ENCODE peak calls at places on chromosomes 2 and 18, in six cellular contexts. X is ovary; F is NCI-H2171 treated with DMSO at 0.1 percent for 48 hours; N is NCI-H2081; S is HEK293T; B is activated effector memory CD4-positive, alpha-beta T cell treated with Interleukin-2 at 50 U/mL for 16 hours. J is an unnamed sample.
A peak's percentile ranks its signal among the peaks of the same experiment; 100 is the strongest.

GRCh38 chr18:28078298-28078697 is 98.6 kb downstream of the CDH2 start:
- DNase-seq in X (no peak), F (no peak), N (no peak), S (no peak), B (no peak), J (no peak)

GRCh38 chr2:126635281-126635680 is 20.7 kb upstream of the GYPC start:
- DNase-seq in X (no peak), F (peak; percentile 58), N (no peak), S (no peak), B (no peak), J (no peak)

GRCh38 chr2:95356821-95357700 is 45.4 kb upstream of the FAHD2A start:
- DNase-seq in X (no peak), F (no peak), N (no peak), S (no peak), B (no peak), J (no peak)

GRCh38 chr18:57630759-57631660 is 9.4 kb upstream of the NARS1 start:
- DNase-seq in X (no peak), F (no peak), N (no peak), S (no peak), B (no peak), J (peak; percentile 19)

GRCh38 chr2:174535083-174535482 is 48.3 kb upstream of the GPR155 start:
- DNase-seq in X (no peak), F (peak; percentile 76), N (no peak), S (no peak), B (no peak), J (no peak)

GRCh38 chr18:71809711-71810110 is 734.4 kb downstream of the CBLN2 start:
- DNase-seq in X (no peak), F (no peak), N (no peak), S (no peak), B (no peak), J (no peak)

GRCh38 chr2:12918841-12919445 is 202.2 kb downstream of the TRIB2 start:
- DNase-seq in X (peak; percentile 71), F (no peak), N (no peak), S (no peak), B (no peak), J (no peak)

GRCh38 chr18:62898359-62898758 is 183.0 kb downstream of the PHLPP1 start:
- DNase-seq in X (no peak), F (no peak), N (no peak), S (no peak), B (no peak), J (no peak)

GRCh38 chr2:241865957-241866858 is 3.3 kb upstream of the RTP5 start:
- DNase-seq in X (no peak), F (no peak), N (no peak), S (no peak), B (no peak), J (no peak)

GRCh38 chr18:23302852-23303527 is 150.1 kb upstream of the RIOK3 start:
- DNase-seq in X (no peak), F (no peak), N (no peak), S (no peak), B (no peak), J (no peak)

GRCh38 chr18:56696966-56697365 is 45.8 kb downstream of the WDR7 start:
- DNase-seq in X (no peak), F (no peak), N (no peak), S (no peak), B (no peak), J (no peak)

GRCh38 chr18:6328624-6329016 is 86.1 kb downstream of the L3MBTL4 start:
- DNase-seq in X (no peak), F (no peak), N (no peak), S (no peak), B (no peak), J (no peak)

GRCh38 chr2:239520811-239521517 is 120.1 kb upstream of the HDAC4 start:
- DNase-seq in X (no peak), F (no peak), N (no peak), S (no peak), B (no peak), J (no peak)

GRCh38 chr18:49553003-49553402 is 8.9 kb upstream of the LIPG start:
- DNase-seq in X (no peak), F (no peak), N (no peak), S (no peak), B (no peak), J (no peak)

GRCh38 chr18:3053081-3053480 is 40.1 kb upstream of the LPIN2 start:
- DNase-seq in X (no peak), F (no peak), N (no peak), S (no peak), B (no peak), J (no peak)

GRCh38 chr2:142867161-142867560 is 10.3 kb upstream of the KYNU start:
- DNase-seq in X (no peak), F (no peak), N (no peak), S (no peak), B (no peak), J (no peak)

GRCh38 chr2:121285077-121285449 is at the start of gene TFCP2L1:
- DNase-seq in X (no peak), F (peak; percentile 73), N (peak; percentile 55), S (peak; percentile 68), B (no peak), J (no peak)

GRCh38 chr2:24730481-24730880 is 62.7 kb downstream of the PTRHD1 start:
- DNase-seq in X (no peak), F (no peak), N (no peak), S (no peak), B (no peak), J (no peak)

GRCh38 chr18:54957987-54958386 is 1.3 kb downstream of the CCDC68 start:
- DNase-seq in X (peak; percentile 46), F (no peak), N (no peak), S (no peak), B (no peak), J (no peak)

GRCh38 chr18:22332590-22332989 is 85.1 kb downstream of the CTAGE1 start:
- DNase-seq in X (no peak), F (no peak), N (no peak), S (peak; percentile 73), B (no peak), J (no peak)

GRCh38 chr2:127659408-127660290 is 13.7 kb downstream of the GPR17 start:
- DNase-seq in X (no peak), F (no peak), N (no peak), S (no peak), B (no peak), J (no peak)

GRCh38 chr2:85538507-85539360 is at the start of gene MAT2A:
- DNase-seq in X (peak; percentile 97), F (peak; percentile 94), N (peak; percentile 93), S (peak; percentile 91), B (peak; percentile 85), J (peak; percentile 64)

GRCh38 chr2:235639885-235640284 is 146.0 kb downstream of the AGAP1 start:
- DNase-seq in X (no peak), F (no peak), N (no peak), S (no peak), B (no peak), J (no peak)

GRCh38 chr2:159904127-159904564 is 106.1 kb upstream of the CD302 start:
- DNase-seq in X (peak; percentile 15), F (no peak), N (no peak), S (no peak), B (peak; percentile 62), J (no peak)

GRCh38 chr18:2917255-2918047 is 70.6 kb downstream of the EMILIN2 start:
- DNase-seq in X (no peak), F (no peak), N (no peak), S (no peak), B (no peak), J (no peak)

GRCh38 chr2:104878863-104879512 is 25.1 kb downstream of the POU3F3 start:
- DNase-seq in X (no peak), F (no peak), N (no peak), S (no peak), B (no peak), J (no peak)

GRCh38 chr2:47636596-47636995 is 146.3 kb upstream of the MSH6 start:
- DNase-seq in X (no peak), F (no peak), N (no peak), S (no peak), B (no peak), J (no peak)

GRCh38 chr2:14420851-14421250 is 211.7 kb upstream of the LRATD1 start:
- DNase-seq in X (no peak), F (no peak), N (no peak), S (no peak), B (no peak), J (no peak)

GRCh38 chr18:31954349-31954748 is 11.4 kb upstream of the TRAPPC8 start:
- DNase-seq in X (no peak), F (peak; percentile 66), N (no peak), S (no peak), B (no peak), J (no peak)

GRCh38 chr18:79439201-79440023 is 43.7 kb downstream of the NFATC1 start:
- DNase-seq in X (no peak), F (no peak), N (no peak), S (peak; percentile 25), B (no peak), J (no peak)

GRCh38 chr18:36464126-36464651 is 166.7 kb downstream of the FHOD3 start:
- DNase-seq in X (no peak), F (no peak), N (no peak), S (no peak), B (no peak), J (no peak)

GRCh38 chr2:62152000-62152399 is 43.9 kb upstream of the B3GNT2 start:
- DNase-seq in X (no peak), F (no peak), N (no peak), S (no peak), B (no peak), J (no peak)

GRCh38 chr2:234081970-234082822 is 31.7 kb downstream of the SPP2 start:
- DNase-seq in X (no peak), F (peak; percentile 71), N (peak; percentile 50), S (no peak), B (no peak), J (no peak)

GRCh38 chr2:175007510-175007909 is 2.3 kb upstream of the CHN1 start:
- DNase-seq in X (no peak), F (no peak), N (no peak), S (no peak), B (no peak), J (no peak)

GRCh38 chr2:177585234-177585863 is 192.8 kb downstream of the AGPS start:
- DNase-seq in X (no peak), F (peak; percentile 95), N (no peak), S (no peak), B (no peak), J (peak; percentile 37)

GRCh38 chr2:238790877-238791276 is 57.0 kb upstream of the TWIST2 start:
- DNase-seq in X (no peak), F (no peak), N (no peak), S (no peak), B (no peak), J (no peak)

J was measured in NCI-H524 treated with DMSO at 0.1 percent for 48 hours.